ENCODE peak calls at places on chromosomes 5 and 9, in five cellular contexts. V is left ventricle myocardium inferior; P is CD8-positive, alpha-beta T cell; N is tibial nerve; W is heart left ventricle. E is an unnamed sample.

GRCh38 chr9:135951889-135952663 is 9.1 kb downstream of the UBAC1 start:
- DNase-seq in V (no peak), P (no peak), N (no peak), W (no peak), E (no peak)

GRCh38 chr5:32504923-32505596 is 60.5 kb upstream of the ZFR start:
- DNase-seq in V (peak; percentile 70), P (no peak), N (peak; percentile 23), W (peak; percentile 60), E (no peak)

GRCh38 chr9:91395553-91396470 is 27.8 kb downstream of the NFIL3 start:
- DNase-seq in V (no peak), P (no peak), N (no peak), W (no peak), E (no peak)

GRCh38 chr5:31537856-31538255 is 5.8 kb downstream of the C5orf22 start:
- DNase-seq in V (no peak), P (no peak), N (no peak), W (no peak), E (no peak)

GRCh38 chr5:29193972-29194371 is 1999.5 kb upstream of the CDH6 start:
- DNase-seq in V (no peak), P (no peak), N (no peak), W (no peak), E (no peak)

GRCh38 chr5:43193952-43194321 is 1.9 kb downstream of the NIM1K start:
- DNase-seq in V (no peak), P (no peak), N (no peak), W (no peak), E (no peak)

GRCh38 chr9:14058078-14058688 is 255.8 kb downstream of the NFIB start:
- DNase-seq in V (no peak), P (no peak), N (no peak), W (no peak), E (no peak)

GRCh38 chr5:143955140-143955539 is 143.2 kb downstream of the HMHB1 start:
- DNase-seq in V (peak; percentile 15), P (no peak), N (no peak), W (no peak), E (no peak)

GRCh38 chr5:72470817-72471216 is 36.4 kb downstream of the ZNF366 start:
- DNase-seq in V (no peak), P (no peak), N (no peak), W (no peak), E (no peak)

GRCh38 chr5:81852277-81853004 is 101.5 kb upstream of the SSBP2 start:
- DNase-seq in V (peak; percentile 21), P (no peak), N (no peak), W (peak; percentile 31), E (no peak)

GRCh38 chr5:37918420-37918819 is 78.6 kb upstream of the GDNF start:
- DNase-seq in V (no peak), P (no peak), N (no peak), W (no peak), E (peak; percentile 84)

GRCh38 chr5:178331491-178331981 is 98.9 kb upstream of the PHYKPL start:
- DNase-seq in V (peak; percentile 73), P (no peak), N (no peak), W (peak; percentile 88), E (peak; percentile 87)

GRCh38 chr5:143279698-143280097 is 123.8 kb downstream of the NR3C1 start:
- DNase-seq in V (no peak), P (no peak), N (no peak), W (no peak), E (no peak)

GRCh38 chr9:84297162-84297821 is 43.3 kb downstream of the SLC28A3 start:
- DNase-seq in V (no peak), P (no peak), N (no peak), W (no peak), E (no peak)

GRCh38 chr5:69276422-69277174 is 41.9 kb downstream of the CDK7 start:
- DNase-seq in V (no peak), P (no peak), N (no peak), W (no peak), E (peak; percentile 70)

GRCh38 chr9:15372385-15373200 is 50.1 kb upstream of the SNAPC3 start:
- DNase-seq in V (no peak), P (no peak), N (no peak), W (no peak), E (no peak)

GRCh38 chr9:127523312-127523851 is 72.1 kb downstream of the LRSAM1 start:
- DNase-seq in V (no peak), P (no peak), N (no peak), W (no peak), E (no peak)

GRCh38 chr9:131410051-131410491 is 16.2 kb downstream of the PRRC2B start:
- DNase-seq in V (no peak), P (no peak), N (no peak), W (no peak), E (no peak)

GRCh38 chr9:72390896-72391295 is 25.9 kb upstream of the ZFAND5 start:
- DNase-seq in V (no peak), P (no peak), N (no peak), W (no peak), E (no peak)

GRCh38 chr5:86143837-86144236 is 473.9 kb upstream of the COX7C start:
- DNase-seq in V (no peak), P (no peak), N (no peak), W (peak; percentile 27), E (no peak)

GRCh38 chr5:120823316-120823715 is 359.2 kb downstream of the PRR16 start:
- DNase-seq in V (no peak), P (no peak), N (no peak), W (no peak), E (no peak)

GRCh38 chr5:114018178-114018577 is 343.7 kb upstream of the KCNN2 start:
- DNase-seq in V (no peak), P (no peak), N (no peak), W (no peak), E (peak; percentile 36)

GRCh38 chr9:13181652-13182051 is 97.8 kb downstream of the MPDZ start:
- DNase-seq in V (no peak), P (no peak), N (no peak), W (no peak), E (peak; percentile 67)

GRCh38 chr9:91896096-91896495 is 53.9 kb downstream of the ROR2 start:
- DNase-seq in V (no peak), P (no peak), N (no peak), W (no peak), E (no peak)

GRCh38 chr9:108386859-108387384 is 468.9 kb downstream of the ACTL7B start:
- DNase-seq in V (no peak), P (no peak), N (no peak), W (no peak), E (no peak)

DNA sequence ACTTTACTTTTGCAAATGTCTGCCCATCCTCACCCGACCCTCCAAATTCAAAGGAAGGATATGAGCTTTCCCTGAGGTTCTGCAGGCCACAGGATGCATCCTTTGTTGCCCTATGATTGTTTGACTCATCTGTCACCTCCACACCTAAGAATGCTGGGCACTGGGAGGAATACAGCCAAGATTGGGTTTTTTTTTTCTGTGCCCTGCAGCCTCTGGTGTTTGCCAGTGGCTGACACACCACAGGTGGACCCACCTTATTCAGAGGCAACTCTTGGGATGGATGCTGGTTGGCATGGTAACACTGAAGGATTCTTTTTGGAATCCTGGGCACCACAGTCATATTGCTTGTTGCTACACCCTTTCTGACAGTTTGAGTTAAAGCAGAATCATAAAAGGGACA is 29.7 kb downstream of the C9orf152 start:
- DNase-seq in V (no peak), P (no peak), N (no peak), W (no peak), E (no peak)
- H3K4me3 ChIP-seq in V (no peak overlapping the region), P (no peak overlapping the region), N (no peak overlapping the region), W (no peak overlapping the region), E (no peak overlapping the region)

GRCh38 chr5:137739737-137740136 is 3.8 kb upstream of the KLHL3 start:
- DNase-seq in V (no peak), P (no peak), N (no peak), W (no peak), E (no peak)

GRCh38 chr5:137747848-137748247 is 6.3 kb downstream of the HNRNPA0 start:
- DNase-seq in V (no peak), P (no peak), N (no peak), W (no peak), E (no peak)

GRCh38 chr5:137741718-137742117 is 5.8 kb upstream of the KLHL3 start:
- DNase-seq in V (no peak), P (no peak), N (no peak), W (no peak), E (no peak)

GRCh38 chr5:137738947-137739346 is 3.1 kb upstream of the KLHL3 start:
- DNase-seq in V (no peak), P (no peak), N (no peak), W (no peak), E (no peak)

DNA sequence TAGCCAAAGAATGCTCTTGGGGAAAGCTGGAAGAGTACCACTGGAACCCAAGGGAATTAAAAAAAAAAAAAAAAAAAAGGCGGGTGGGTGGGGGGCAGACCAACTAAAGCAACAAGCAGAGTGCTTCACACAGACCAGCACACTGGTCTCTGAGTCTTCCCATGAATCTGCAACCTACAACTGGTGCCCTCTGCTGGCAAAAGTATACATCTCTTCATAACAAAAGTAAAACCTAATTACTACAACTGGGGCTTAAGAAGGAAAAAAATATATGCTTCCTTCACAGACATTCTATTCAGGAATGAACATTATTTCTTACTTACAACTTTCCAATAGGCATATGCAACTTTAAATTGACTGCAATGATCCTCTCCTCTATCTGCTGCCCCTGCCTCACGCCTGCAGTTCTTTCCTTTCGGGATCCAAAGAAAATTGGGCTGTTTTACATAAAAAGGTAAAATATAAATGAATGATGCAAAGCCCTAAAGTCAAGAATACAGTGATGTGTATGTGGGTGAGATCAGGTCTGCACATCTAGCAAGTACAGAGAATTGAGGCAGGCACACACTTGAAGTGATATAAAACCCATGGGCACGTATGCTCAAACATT is 7.2 kb upstream of the KLHL3 start:
- DNase-seq in V (no peak), P (peak; percentile 51), N (no peak), W (peak; percentile 33), E (peak; percentile 26)
- TF ChIP-seq CTCF in V (peak; percentile 77), P (peak; percentile 74), N (peak; percentile 53), W (peak; percentile 75), E (peak; percentile 73)

GRCh38 chr5:1875843-1876671 is 6.7 kb downstream of the IRX4 start:
- DNase-seq in V (no peak), P (no peak), N (no peak), W (no peak), E (no peak)

GRCh38 chr5:1874820-1875219 is 7.9 kb downstream of the IRX4 start:
- DNase-seq in V (no peak), P (no peak), N (no peak), W (no peak), E (no peak)

GRCh38 chr5:1874348-1874747 is 8.4 kb downstream of the IRX4 start:
- DNase-seq in V (no peak), P (no peak), N (no peak), W (no peak), E (no peak)

GRCh38 chr5:1876708-1877433 is 5.9 kb downstream of the IRX4 start:
- DNase-seq in V (no peak), P (no peak), N (no peak), W (no peak), E (no peak)

GRCh38 chr5:1875481-1875842 is 7.3 kb downstream of the IRX4 start:
- DNase-seq in V (no peak), P (no peak), N (no peak), W (no peak), E (no peak)
- H3K4me3 ChIP-seq in V (no peak overlapping the region), P (no peak overlapping the region), N (no peak overlapping the region), W (no peak overlapping the region), E (no peak overlapping the region)

DNA sequence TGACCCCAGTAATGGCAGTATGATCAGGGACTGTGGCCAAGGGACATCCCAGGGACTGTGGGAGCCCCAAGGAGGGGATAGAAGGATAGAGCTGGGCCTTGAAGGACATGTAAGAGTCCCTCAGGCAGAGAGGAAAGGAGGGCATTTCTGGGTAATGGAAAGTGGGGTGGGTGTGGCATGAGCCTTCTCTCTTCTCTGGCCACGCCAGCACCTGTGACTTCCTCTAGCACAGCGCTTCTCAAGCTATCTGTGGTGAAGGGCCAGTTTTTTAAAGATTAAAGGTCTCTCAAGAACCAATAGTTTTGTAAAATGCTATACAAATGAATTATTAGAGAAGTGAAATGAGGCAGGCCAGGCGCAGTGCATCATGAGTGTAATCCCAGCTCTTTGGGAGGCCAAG is 14.2 kb downstream of the OLFML2A start:
- DNase-seq in V (no peak), P (no peak), N (no peak), W (no peak), E (no peak)
- TF ChIP-seq CTCF in V (no peak), P (no peak), N (no peak), W (no peak), E (no peak)